ENCODE peak calls at places on chromosomes 11 and 22, in six cellular contexts. B, X, Y, U, J and N are unnamed samples.
A peak's percentile ranks its signal among the peaks of the same experiment; 100 is the strongest.

GRCh38 chr11:3824714-3825472 is 15.9 kb downstream of the RHOG start:
- DNase-seq in U (peak; percentile 75), B (no peak), Y (no peak), J (no peak), X (peak; percentile 81), N (peak; percentile 82)

GRCh38 chr11:133243832-133244231 is 288.5 kb downstream of the OPCML start:
- DNase-seq in X (peak; percentile 9), U (no peak), B (no peak), J (no peak), Y (no peak), N (no peak)

GRCh38 chr22:38766076-38766777 is 10.4 kb upstream of the SUN2 start:
- DNase-seq in Y (peak; percentile 23), X (peak; percentile 77), U (no peak), J (peak; percentile 61), B (peak; percentile 18), N (peak; percentile 50)

GRCh38 chr11:58573451-58574104 is 2.1 kb downstream of the LPXN start:
- DNase-seq in X (no peak), U (peak; percentile 24), B (no peak), J (no peak), Y (peak; percentile 41), N (peak; percentile 57)

GRCh38 chr22:49157529-49158339 is 669.9 kb downstream of the BRD1 start:
- DNase-seq in B (no peak), J (no peak), Y (no peak), X (no peak), U (no peak), N (no peak)

GRCh38 chr11:460331-461199 is 10.5 kb downstream of the PTDSS2 start:
- DNase-seq in X (no peak), B (no peak), Y (no peak), U (no peak), J (no peak), N (no peak)

GRCh38 chr11:59224419-59224928 is 11.7 kb upstream of the MPEG1 start:
- DNase-seq in Y (no peak), B (no peak), X (no peak), J (no peak), U (no peak), N (no peak)

GRCh38 chr11:69660001-69660500 is 15.1 kb downstream of the LTO1 start:
- DNase-seq in B (no peak), J (no peak), U (no peak), X (no peak), Y (no peak), N (no peak)

GRCh38 chr11:102780491-102780918 is at the start of gene MMP10:
- DNase-seq in U (no peak), Y (no peak), J (no peak), X (peak; percentile 76), B (peak; percentile 42), N (peak; percentile 50)